ENCODE peak calls at places on chromosome 1, in ten cellular contexts. Y, F, P, C, Z, Q, E, G, U and L are unnamed samples.

GRCh38 chr1:211353562-211354212 is 27.1 kb downstream of the TRAF5 start:
- DNase-seq in P (no peak), G (no peak), Z (no peak), U (no peak), C (no peak), F (no peak), E (no peak), Q (no peak), Y (no peak), L (no peak)

GRCh38 chr1:210446479-210446878 is 117.8 kb downstream of the HHAT start:
- DNase-seq in C (no peak), U (no peak), F (no peak), Y (peak; percentile 33), Q (peak; percentile 50), G (peak; percentile 24), P (peak; percentile 64), E (no peak), Z (no peak), L (peak; percentile 91)

GRCh38 chr1:30788580-30789387 is 31.2 kb upstream of the LAPTM5 start:
- DNase-seq in P (no peak), Z (no peak), C (no peak), E (no peak), U (no peak), G (no peak), F (no peak), Q (no peak), Y (no peak), L (no peak)

GRCh38 chr1:167720965-167721616 is 691 bp upstream of the MPZL1 start:
- DNase-seq in U (peak; percentile 39), Y (peak; percentile 36), P (no peak), Q (peak; percentile 63), E (no peak), F (no peak), Z (peak; percentile 41), G (peak; percentile 68), C (no peak), L (peak; percentile 26)

GRCh38 chr1:94296018-94296417 is 58.6 kb upstream of the ARHGAP29 start:
- DNase-seq in P (no peak), C (no peak), U (no peak), F (no peak), Z (no peak), Y (peak; percentile 88), E (no peak), Q (peak; percentile 88), G (peak; percentile 79), L (peak; percentile 9)

GRCh38 chr1:118504231-118504644 is 319.2 kb upstream of the SPAG17 start:
- DNase-seq in F (no peak), Z (peak; percentile 81), U (no peak), Y (no peak), C (no peak), Q (no peak), P (no peak), E (peak; percentile 43), G (no peak), L (peak; percentile 88)

GRCh38 chr1:243946946-243947345 is 96.9 kb upstream of the AKT3 start:
- DNase-seq in Q (no peak), P (peak; percentile 17), G (peak; percentile 36), Z (no peak), Y (no peak), E (peak; percentile 94), C (no peak), U (no peak), F (no peak), L (peak; percentile 60)

GRCh38 chr1:202297291-202297690 is 44.4 kb downstream of the UBE2T start:
- DNase-seq in Z (no peak), Q (no peak), G (no peak), F (no peak), P (no peak), Y (no peak), U (no peak), C (no peak), E (no peak), L (no peak)

GRCh38 chr1:183272390-183272801 is 86.3 kb downstream of the LAMC2 start:
- DNase-seq in Q (peak; percentile 96), Y (peak; percentile 54), G (peak; percentile 79), Z (no peak), P (no peak), C (no peak), U (no peak), F (no peak), E (no peak), L (no peak)

GRCh38 chr1:233662503-233663105 is 48.7 kb downstream of the KCNK1 start:
- DNase-seq in G (no peak), Z (no peak), Y (no peak), P (no peak), Q (peak; percentile 61), C (no peak), E (no peak), U (no peak), F (no peak), L (no peak)

GRCh38 chr1:88683848-88684481 is at the start of gene PKN2:
- DNase-seq in Y (peak; percentile 95), C (peak; percentile 97), E (peak; percentile 99), Q (peak; percentile 99), U (peak; percentile 97), Z (peak; percentile 100), G (peak; percentile 99), P (peak; percentile 94), F (peak; percentile 93), L (peak; percentile 99)
- H3K27ac ChIP-seq in Y (peak within 1 kb of the TSS; percentile 81), C (peak within 1 kb of the TSS; percentile 92), E (peak within 1 kb of the TSS; percentile 98), Q (peak within 1 kb of the TSS; percentile 73), U (peak within 1 kb of the TSS; percentile 96), Z (peak within 1 kb of the TSS; percentile 95), G (peak within 1 kb of the TSS; percentile 86), P (peak within 1 kb of the TSS; percentile 92), F (peak within 1 kb of the TSS; percentile 91), L (peak within 1 kb of the TSS; percentile 76)

DNA sequence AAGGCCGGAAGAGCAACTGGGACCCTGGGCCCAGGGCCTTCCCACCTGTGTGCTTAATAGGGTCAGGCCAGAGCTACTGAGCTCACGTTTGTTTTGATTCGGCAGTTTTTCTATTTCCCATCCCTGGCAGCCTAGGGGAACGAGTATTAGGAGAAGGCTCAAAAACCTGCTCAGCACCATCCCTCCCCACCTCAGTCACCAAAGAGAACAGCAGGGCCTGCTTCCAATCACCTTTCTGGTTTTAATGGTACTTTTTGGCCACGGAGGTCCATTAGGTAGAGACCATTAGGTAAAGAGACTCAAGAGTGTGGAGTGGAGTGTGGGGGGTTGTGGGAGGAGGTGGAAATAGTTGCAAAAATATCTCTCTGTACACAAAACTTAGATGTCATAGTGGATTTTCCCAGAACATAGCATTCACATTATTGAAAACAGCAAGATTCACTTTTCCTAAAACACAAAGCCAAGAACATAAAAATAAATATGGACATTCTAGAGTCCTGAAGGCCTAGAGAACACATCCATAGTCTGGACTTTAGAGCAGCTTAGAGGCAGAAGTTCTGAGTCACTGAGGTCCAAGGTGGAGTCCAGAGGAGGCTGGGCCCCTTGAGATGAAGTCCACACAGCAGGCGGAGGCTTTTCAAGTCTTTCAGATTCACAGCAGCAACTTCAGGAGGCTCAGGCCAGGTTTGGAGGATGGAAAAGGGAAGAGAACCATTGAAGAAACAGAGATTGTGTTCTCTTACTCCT is 19.5 kb downstream of the NUAK2 start:
- DNase-seq in F (no peak), Z (no peak), C (no peak), U (no peak), G (no peak), Q (peak; percentile 69), E (no peak), P (no peak), Y (no peak), L (no peak)
- H3K27ac ChIP-seq in F (no peak overlapping the region), Z (peak overlapping the region; percentile 80), C (no peak overlapping the region), U (peak overlapping the region; percentile 86), G (peak overlapping the region; percentile 14), Q (peak overlapping the region; percentile 88), E (peak overlapping the region; percentile 100), P (no peak overlapping the region), Y (peak overlapping the region; percentile 95), L (peak overlapping the region; percentile 66)

DNA sequence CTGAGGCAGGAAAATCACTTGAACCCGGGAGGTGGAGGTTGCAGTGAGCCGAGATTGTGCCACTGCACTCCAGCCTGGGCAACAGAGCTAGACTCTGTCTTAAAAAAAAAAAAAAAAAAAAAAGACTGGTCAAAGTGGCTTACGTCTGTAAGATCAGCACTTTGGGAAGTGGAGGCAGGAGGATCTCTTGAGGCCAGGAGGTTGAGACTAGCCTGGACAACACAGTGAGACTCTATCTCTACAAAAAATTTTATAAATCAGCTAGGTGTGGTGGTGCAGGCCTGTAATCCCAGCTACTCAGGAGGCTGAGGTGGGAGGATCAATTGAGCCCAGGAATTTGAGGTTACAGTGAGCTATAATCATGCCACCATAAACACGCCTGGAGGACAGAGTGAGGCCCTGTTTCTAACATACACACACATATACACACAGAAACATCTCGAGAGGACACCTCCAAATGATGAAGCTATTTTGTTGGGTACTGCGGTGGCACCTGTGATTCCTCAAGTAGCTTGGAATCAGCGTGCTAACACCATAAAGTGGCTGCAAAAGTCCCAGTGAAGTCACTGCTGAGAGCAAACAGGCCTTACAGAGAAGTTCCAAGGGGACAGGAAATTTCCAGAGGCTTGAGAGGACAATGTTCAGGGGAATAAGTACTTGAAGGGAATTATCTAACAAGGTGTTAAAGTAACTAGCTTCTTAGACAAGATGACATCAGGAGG is 1.4 kb downstream of the NADK start:
- DNase-seq in E (no peak), Q (no peak), Z (peak; percentile 55), C (no peak), G (peak; percentile 19), P (no peak), U (no peak), Y (no peak), F (no peak), L (no peak)
- H3K27ac ChIP-seq in E (peak overlapping the region; percentile 33), Q (no peak overlapping the region), Z (peak overlapping the region; percentile 84), C (peak overlapping the region; percentile 95), G (peak overlapping the region; percentile 3), P (no peak overlapping the region), U (peak overlapping the region; percentile 88), Y (no peak overlapping the region), F (no peak overlapping the region), L (no peak overlapping the region)

GRCh38 chr1:11530731-11531311 is 51.9 kb downstream of the DISP3 start:
- DNase-seq in Y (no peak), Z (no peak), U (no peak), C (no peak), P (no peak), G (no peak), Q (no peak), E (no peak), F (peak; percentile 30), L (no peak)

GRCh38 chr1:11531314-11531870 is 52.4 kb downstream of the DISP3 start:
- DNase-seq in G (no peak), C (no peak), Y (no peak), U (no peak), E (peak; percentile 39), P (no peak), Z (no peak), Q (no peak), F (peak; percentile 34), L (no peak)

GRCh38 chr1:11529763-11530730 is 51.1 kb downstream of the DISP3 start:
- DNase-seq in Q (no peak), Y (no peak), Z (no peak), E (no peak), G (no peak), F (peak; percentile 26), C (no peak), U (no peak), P (no peak), L (no peak)

GRCh38 chr1:11533790-11534787 is 55.1 kb downstream of the DISP3 start:
- DNase-seq in P (no peak), Z (no peak), C (no peak), Y (no peak), F (peak; percentile 20), E (no peak), U (no peak), G (no peak), Q (no peak), L (no peak)

DNA sequence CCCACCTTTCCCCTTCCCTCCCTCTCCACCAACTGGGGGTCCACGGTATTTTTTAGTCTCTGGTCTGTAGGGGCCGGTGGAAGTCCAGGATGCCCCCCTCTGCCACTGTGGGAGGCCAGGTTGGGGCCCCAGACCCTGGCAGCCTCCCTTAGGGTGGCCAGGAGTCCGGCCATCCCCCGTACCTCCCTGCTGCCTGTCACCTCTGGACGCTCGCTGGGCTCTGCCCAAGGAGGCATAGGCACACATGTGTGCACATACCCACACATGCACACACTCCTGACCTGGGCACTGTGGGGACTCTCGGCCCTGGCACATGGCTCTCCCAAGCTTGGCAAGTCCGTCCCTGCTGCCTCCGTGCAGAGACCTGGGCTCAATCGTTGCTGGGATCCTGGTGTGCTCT is 53.0 kb downstream of the DISP3 start:
- DNase-seq in P (no peak), Y (no peak), Q (no peak), U (no peak), C (no peak), F (peak; percentile 27), Z (no peak), G (no peak), E (no peak), L (no peak)
- H3K27ac ChIP-seq in P (no peak overlapping the region), Y (no peak overlapping the region), Q (no peak overlapping the region), U (no peak overlapping the region), C (no peak overlapping the region), F (no peak overlapping the region), Z (no peak overlapping the region), G (no peak overlapping the region), E (no peak overlapping the region), L (no peak overlapping the region)